ENCODE peak calls at places on chromosomes 7 and 10, in five cellular contexts. G is tibial nerve, Y is IMR-90, I is upper lobe of left lung, R is SK-N-SH. P is an unnamed sample.
A peak's percentile ranks its signal among the peaks of the same experiment; 100 is the strongest.

GRCh38 chr10:58773942-58774341 is 261.3 kb downstream of the BICC1 start:
- DNase-seq in Y (no peak), G (no peak), R (no peak), I (no peak), P (no peak)

GRCh38 chr10:28679941-28680752 is 2.8 kb downstream of the BAMBI start:
- DNase-seq in R (peak; percentile 37), Y (no peak), I (no peak), G (no peak), P (no peak)

GRCh38 chr10:124693396-124693795 is 50.8 kb downstream of the FAM53B start:
- DNase-seq in G (no peak), R (no peak), Y (no peak), I (no peak), P (no peak)

GRCh38 chr10:113122947-113123346 is 172.9 kb downstream of the TCF7L2 start:
- DNase-seq in I (no peak), G (no peak), Y (no peak), R (no peak), P (no peak)

GRCh38 chr7:25894002-25894901 is 257.7 kb upstream of the NFE2L3 start:
- DNase-seq in Y (no peak), R (peak; percentile 25), G (no peak), I (no peak), P (no peak)

GRCh38 chr10:45515630-45516029 is 141.6 kb downstream of the ALOX5 start:
- DNase-seq in R (no peak), Y (no peak), G (no peak), I (no peak), P (no peak)

GRCh38 chr7:120097789-120098188 is 175.2 kb upstream of the KCND2 start:
- DNase-seq in R (no peak), G (no peak), Y (no peak), I (no peak), P (no peak)

GRCh38 chr7:114182837-114183236 is 231.8 kb upstream of the FOXP2 start:
- DNase-seq in I (no peak), R (no peak), Y (no peak), G (no peak), P (no peak)

GRCh38 chr10:19782430-19783089 is 33.7 kb upstream of the PLXDC2 start:
- DNase-seq in R (no peak), G (no peak), Y (no peak), I (no peak), P (no peak)

GRCh38 chr7:1742555-1743303 is 72.7 kb downstream of the ELFN1 start:
- DNase-seq in G (peak; percentile 57), R (peak; percentile 94), Y (peak; percentile 14), I (peak; percentile 90), P (no peak)

GRCh38 chr10:86945361-86946214 is 11.8 kb downstream of the MMRN2 start:
- DNase-seq in Y (no peak), G (peak; percentile 56), R (peak; percentile 68), I (no peak), P (no peak)

GRCh38 chr7:87148332-87148955 is 3.8 kb upstream of the DMTF1 start:
- DNase-seq in Y (peak; percentile 26), I (no peak), R (peak; percentile 50), G (no peak), P (no peak)

GRCh38 chr10:130243015-130243414 is 106.8 kb downstream of the GLRX3 start:
- DNase-seq in Y (no peak), I (no peak), R (no peak), G (no peak), P (no peak)

GRCh38 chr10:132927824-132928223 is 14.5 kb downstream of the CFAP46 start:
- DNase-seq in Y (no peak), G (no peak), R (no peak), I (peak; percentile 59), P (no peak)

GRCh38 chr7:156002362-156003001 is 190.2 kb upstream of the SHH start:
- DNase-seq in Y (no peak), R (no peak), I (no peak), G (no peak), P (no peak)

GRCh38 chr7:108094933-108095710 is 35.0 kb downstream of the LAMB4 start:
- DNase-seq in I (no peak), G (peak; percentile 20), R (peak; percentile 31), Y (peak; percentile 91), P (no peak)

GRCh38 chr7:73436031-73436929 is 2.7 kb downstream of the FZD9 start:
- DNase-seq in R (peak; percentile 64), I (peak; percentile 44), G (no peak), Y (no peak), P (no peak)

GRCh38 chr7:71077743-71078476 is 54.0 kb upstream of the GALNT17 start:
- DNase-seq in G (no peak), Y (no peak), R (no peak), I (peak; percentile 69), P (no peak)

GRCh38 chr10:3068201-3068967 is 1.0 kb downstream of the PFKP start:
- DNase-seq in G (peak; percentile 49), Y (peak; percentile 54), I (peak; percentile 94), R (peak; percentile 79), P (peak; percentile 46)

GRCh38 chr10:110725809-110726641 is 81.9 kb downstream of the RBM20 start:
- DNase-seq in G (no peak), Y (peak; percentile 37), I (peak; percentile 25), R (no peak), P (no peak)

GRCh38 chr10:71829171-71829570 is 21.9 kb downstream of the PSAP start:
- DNase-seq in G (peak; percentile 67), I (no peak), R (no peak), Y (no peak), P (no peak)

GRCh38 chr10:129622736-129623135 is 155.7 kb downstream of the MGMT start:
- DNase-seq in I (no peak), R (no peak), G (no peak), Y (peak; percentile 48), P (no peak)

GRCh38 chr10:70528726-70529362 is 50.3 kb downstream of the PALD1 start:
- DNase-seq in Y (peak; percentile 65), R (peak; percentile 79), G (no peak), I (no peak), P (no peak)

GRCh38 chr7:72504057-72504456 is 91.9 kb upstream of the CALN1 start:
- DNase-seq in Y (no peak), R (no peak), I (no peak), G (no peak), P (no peak)

GRCh38 chr7:5197811-5198210 is 7.8 kb downstream of the WIPI2 start:
- DNase-seq in R (no peak), G (no peak), I (no peak), Y (no peak), P (no peak)

GRCh38 chr7:151880688-151881087 is 3.8 kb upstream of the PRKAG2 start:
- DNase-seq in G (no peak), I (no peak), Y (no peak), R (no peak), P (no peak)

GRCh38 chr7:73741600-73741999 is 3.0 kb upstream of the ABHD11 start:
- DNase-seq in R (no peak), I (no peak), Y (no peak), G (no peak), P (no peak)

GRCh38 chr10:92573091-92573797 is 649 bp downstream of the IDE start:
- DNase-seq in R (peak; percentile 64), G (no peak), I (no peak), Y (peak; percentile 36), P (peak; percentile 11)

GRCh38 chr10:118730699-118731456 is 23.9 kb downstream of the CACUL1 start:
- DNase-seq in R (no peak), G (no peak), I (no peak), Y (no peak), P (no peak)

GRCh38 chr7:98355250-98355538 is 45.7 kb downstream of the BAIAP2L1 start:
- DNase-seq in R (no peak), Y (no peak), G (no peak), I (no peak), P (no peak)

GRCh38 chr10:79018591-79019011 is 50.2 kb upstream of the ZMIZ1 start:
- DNase-seq in Y (peak; percentile 28), G (no peak), I (no peak), R (peak; percentile 81), P (no peak)

DNA sequence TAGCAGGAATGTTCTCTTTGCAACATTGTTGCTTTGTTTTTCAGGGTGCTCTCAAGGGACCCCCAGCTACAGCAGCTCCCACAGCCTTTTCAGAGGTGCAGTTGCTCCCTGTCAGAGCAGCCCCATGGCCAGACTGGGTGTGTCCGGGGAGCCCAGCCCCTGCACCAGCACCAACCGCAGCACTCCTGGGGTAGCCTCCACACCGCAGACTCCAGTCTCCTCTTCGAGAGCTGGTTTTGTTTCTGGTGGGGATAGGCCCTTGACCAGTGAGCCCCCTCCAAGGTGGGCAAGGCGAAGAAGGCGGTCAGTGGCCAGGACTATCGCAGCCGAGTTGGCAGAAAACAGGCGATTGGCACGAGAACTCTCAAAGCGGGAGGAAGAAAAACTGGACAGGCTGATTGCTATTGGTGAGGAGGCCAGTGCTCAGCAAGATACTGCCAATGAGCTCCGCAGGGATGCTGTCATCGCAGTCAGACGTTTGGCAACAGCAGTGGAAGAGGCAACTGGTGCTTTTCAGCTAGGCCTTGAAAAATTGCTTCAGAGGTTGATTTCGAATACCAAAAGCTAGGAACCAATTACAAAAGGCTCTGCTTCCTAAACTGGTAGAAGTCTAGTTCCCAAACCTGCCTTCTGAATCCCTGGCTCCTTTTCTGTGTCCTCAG is 5.4 kb downstream of the HSPA14 start:
- DNase-seq in R (no peak), G (no peak), I (no peak), Y (no peak), P (no peak)
- H3K9me3 ChIP-seq in R (no peaks in the 10 kb centered on the region), G (no peaks in the 10 kb centered on the region), I (no peaks in the 10 kb centered on the region), Y (no peaks in the 10 kb centered on the region), P (no peaks in the 10 kb centered on the region)

GRCh38 chr7:157806711-157807110 is 469.9 kb downstream of the DNAJB6 start:
- DNase-seq in I (no peak), Y (no peak), G (no peak), R (no peak), P (no peak)
- H3K9me3 ChIP-seq in I (no peaks in the 10 kb centered on the region), Y (peaks cover 57% of the 10 kb centered on the region), G (no peaks in the 10 kb centered on the region), R (no peaks in the 10 kb centered on the region), P (no peaks in the 10 kb centered on the region)

DNA sequence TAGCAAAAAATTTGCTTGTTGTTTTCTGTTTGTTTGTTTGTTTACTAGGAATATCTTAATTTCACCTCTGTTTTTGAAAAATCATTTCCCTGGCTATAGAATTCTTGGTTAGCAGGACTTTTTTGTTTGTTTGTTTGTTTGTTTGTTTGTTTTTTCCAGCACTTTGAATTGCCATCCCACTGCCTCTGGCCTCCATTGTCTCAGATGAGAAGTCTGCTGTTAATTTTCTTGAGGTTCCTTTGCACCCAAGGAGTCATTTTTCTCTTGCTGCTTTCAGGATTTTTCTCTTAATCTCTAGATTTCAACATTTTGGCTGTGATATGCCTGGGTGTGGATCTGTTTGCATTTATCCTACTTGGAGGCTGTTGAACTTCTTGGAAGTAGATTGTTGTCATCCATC is 105.7 kb downstream of the FOXL3 start:
- DNase-seq in Y (no peak), R (no peak), G (no peak), I (no peak), P (no peak)
- H3K9me3 ChIP-seq in Y (peaks cover 21% of the 10 kb centered on the region), R (peaks cover 13% of the 10 kb centered on the region), G (no peaks in the 10 kb centered on the region), I (peaks cover 28% of the 10 kb centered on the region), P (no peaks in the 10 kb centered on the region)

GRCh38 chr7:64633401-64633800 is 32.5 kb upstream of the ZNF107 start:
- DNase-seq in G (no peak), R (no peak), I (no peak), Y (no peak), P (no peak)

GRCh38 chr7:64628192-64628591 is 37.7 kb upstream of the ZNF107 start:
- DNase-seq in G (no peak), Y (no peak), R (no peak), I (no peak), P (no peak)

GRCh38 chr7:64632029-64632428 is 33.9 kb upstream of the ZNF107 start:
- DNase-seq in I (no peak), G (no peak), R (no peak), Y (no peak), P (no peak)

GRCh38 chr7:64628721-64629120 is 37.2 kb upstream of the ZNF107 start:
- DNase-seq in Y (no peak), G (no peak), I (no peak), R (no peak), P (no peak)

GRCh38 chr7:64630496-64630895 is 35.4 kb upstream of the ZNF107 start:
- DNase-seq in Y (peak; percentile 15), R (peak; percentile 47), G (no peak), I (no peak), P (no peak)
- H3K9me3 ChIP-seq in Y (peaks cover 2% of the 10 kb centered on the region), R (no peaks in the 10 kb centered on the region), G (no peaks in the 10 kb centered on the region), I (no peaks in the 10 kb centered on the region), P (no peaks in the 10 kb centered on the region)